ENCODE peak calls at places on chromosome 4, in ten cellular contexts. One of them, this sample, is unnamed.

GRCh38 chr4:73451978-73452747 is 16.1 kb downstream of the AFP start:
- DNase-seq in CD8-positive, alpha-beta T cell: no peak
- DNase-seq in BE2C: no peak
- DNase-seq in naive thymus-derived CD4-positive, alpha-beta T cell: no peak
- DNase-seq in heart left ventricle: no peak
- DNase-seq in transverse colon: no peak
- DNase-seq in upper lobe of left lung: no peak
- DNase-seq in BJ: no peak
- DNase-seq in Karpas-422: no peak
- DNase-seq in uterus: no peak
- DNase-seq in this sample: no peak

GRCh38 chr4:61443813-61444510 is 243.8 kb downstream of the ADGRL3 start:
- DNase-seq in CD8-positive, alpha-beta T cell: no peak
- DNase-seq in BE2C: no peak
- DNase-seq in naive thymus-derived CD4-positive, alpha-beta T cell: no peak
- DNase-seq in heart left ventricle: no peak
- DNase-seq in transverse colon: no peak
- DNase-seq in upper lobe of left lung: no peak
- DNase-seq in BJ: no peak
- DNase-seq in Karpas-422: no peak
- DNase-seq in uterus: no peak
- DNase-seq in this sample: peak; percentile 29

GRCh38 chr4:86980230-86980629 is 45.4 kb downstream of the AFF1 start:
- DNase-seq in CD8-positive, alpha-beta T cell: no peak
- DNase-seq in BE2C: no peak
- DNase-seq in naive thymus-derived CD4-positive, alpha-beta T cell: no peak
- DNase-seq in heart left ventricle: no peak
- DNase-seq in transverse colon: no peak
- DNase-seq in upper lobe of left lung: no peak
- DNase-seq in BJ: no peak
- DNase-seq in Karpas-422: no peak
- DNase-seq in uterus: no peak
- DNase-seq in this sample: no peak

GRCh38 chr4:31045724-31046318 is 325.7 kb downstream of the PCDH7 start:
- DNase-seq in CD8-positive, alpha-beta T cell: no peak
- DNase-seq in BE2C: peak; percentile 16
- DNase-seq in naive thymus-derived CD4-positive, alpha-beta T cell: no peak
- DNase-seq in heart left ventricle: no peak
- DNase-seq in transverse colon: peak; percentile 9
- DNase-seq in upper lobe of left lung: no peak
- DNase-seq in BJ: no peak
- DNase-seq in Karpas-422: peak; percentile 55
- DNase-seq in uterus: no peak
- DNase-seq in this sample: peak; percentile 31

GRCh38 chr4:155249036-155249566 is 40.7 kb downstream of the NPY2R start:
- DNase-seq in CD8-positive, alpha-beta T cell: no peak
- DNase-seq in BE2C: no peak
- DNase-seq in naive thymus-derived CD4-positive, alpha-beta T cell: no peak
- DNase-seq in heart left ventricle: no peak
- DNase-seq in transverse colon: no peak
- DNase-seq in upper lobe of left lung: no peak
- DNase-seq in BJ: no peak
- DNase-seq in Karpas-422: no peak
- DNase-seq in uterus: no peak
- DNase-seq in this sample: no peak

GRCh38 chr4:115763051-115763450 is 649.6 kb upstream of the NDST4 start:
- DNase-seq in CD8-positive, alpha-beta T cell: no peak
- DNase-seq in BE2C: no peak
- DNase-seq in naive thymus-derived CD4-positive, alpha-beta T cell: no peak
- DNase-seq in heart left ventricle: no peak
- DNase-seq in transverse colon: no peak
- DNase-seq in upper lobe of left lung: no peak
- DNase-seq in BJ: no peak
- DNase-seq in Karpas-422: no peak
- DNase-seq in uterus: no peak
- DNase-seq in this sample: no peak

GRCh38 chr4:56698329-56698728 is 17.2 kb upstream of the HOPX start:
- DNase-seq in CD8-positive, alpha-beta T cell: no peak
- DNase-seq in BE2C: no peak
- DNase-seq in naive thymus-derived CD4-positive, alpha-beta T cell: no peak
- DNase-seq in heart left ventricle: no peak
- DNase-seq in transverse colon: no peak
- DNase-seq in upper lobe of left lung: no peak
- DNase-seq in BJ: no peak
- DNase-seq in Karpas-422: no peak
- DNase-seq in uterus: no peak
- DNase-seq in this sample: no peak

GRCh38 chr4:118954246-118954645 is 65.6 kb downstream of the SYNPO2 start:
- DNase-seq in CD8-positive, alpha-beta T cell: no peak
- DNase-seq in BE2C: no peak
- DNase-seq in naive thymus-derived CD4-positive, alpha-beta T cell: no peak
- DNase-seq in heart left ventricle: no peak
- DNase-seq in transverse colon: no peak
- DNase-seq in upper lobe of left lung: no peak
- DNase-seq in BJ: no peak
- DNase-seq in Karpas-422: peak; percentile 55
- DNase-seq in uterus: no peak
- DNase-seq in this sample: no peak

GRCh38 chr4:146370841-146371240 is 150.9 kb downstream of the SLC10A7 start:
- DNase-seq in CD8-positive, alpha-beta T cell: no peak
- DNase-seq in BE2C: no peak
- DNase-seq in naive thymus-derived CD4-positive, alpha-beta T cell: no peak
- DNase-seq in heart left ventricle: no peak
- DNase-seq in transverse colon: no peak
- DNase-seq in upper lobe of left lung: no peak
- DNase-seq in BJ: no peak
- DNase-seq in Karpas-422: no peak
- DNase-seq in uterus: no peak
- DNase-seq in this sample: no peak

GRCh38 chr4:499563-499962 is 553 bp downstream of the PIGG start:
- DNase-seq in CD8-positive, alpha-beta T cell: no peak
- DNase-seq in BE2C: no peak
- DNase-seq in naive thymus-derived CD4-positive, alpha-beta T cell: no peak
- DNase-seq in heart left ventricle: no peak
- DNase-seq in transverse colon: no peak
- DNase-seq in upper lobe of left lung: no peak
- DNase-seq in BJ: no peak
- DNase-seq in Karpas-422: no peak
- DNase-seq in uterus: no peak
- DNase-seq in this sample: no peak

GRCh38 chr4:101790521-101791188 is at the start of gene BANK1:
- DNase-seq in CD8-positive, alpha-beta T cell: peak; percentile 16
- DNase-seq in BE2C: peak; percentile 5
- DNase-seq in naive thymus-derived CD4-positive, alpha-beta T cell: peak; percentile 32
- DNase-seq in heart left ventricle: peak; percentile 10
- DNase-seq in transverse colon: peak; percentile 71
- DNase-seq in upper lobe of left lung: peak; percentile 91
- DNase-seq in BJ: no peak
- DNase-seq in Karpas-422: peak; percentile 96
- DNase-seq in uterus: no peak
- DNase-seq in this sample: no peak

GRCh38 chr4:184328022-184328736 is 110.5 kb upstream of the ENPP6 start:
- DNase-seq in CD8-positive, alpha-beta T cell: no peak
- DNase-seq in BE2C: no peak
- DNase-seq in naive thymus-derived CD4-positive, alpha-beta T cell: no peak
- DNase-seq in heart left ventricle: no peak
- DNase-seq in transverse colon: no peak
- DNase-seq in upper lobe of left lung: no peak
- DNase-seq in BJ: no peak
- DNase-seq in Karpas-422: no peak
- DNase-seq in uterus: no peak
- DNase-seq in this sample: no peak

GRCh38 chr4:10008208-10009005 is 12.9 kb downstream of the SLC2A9 start:
- DNase-seq in CD8-positive, alpha-beta T cell: no peak
- DNase-seq in BE2C: peak; percentile 81
- DNase-seq in naive thymus-derived CD4-positive, alpha-beta T cell: no peak
- DNase-seq in heart left ventricle: no peak
- DNase-seq in transverse colon: no peak
- DNase-seq in upper lobe of left lung: no peak
- DNase-seq in BJ: no peak
- DNase-seq in Karpas-422: no peak
- DNase-seq in uterus: no peak
- DNase-seq in this sample: peak; percentile 86

GRCh38 chr4:113071811-113072210 is 22.4 kb downstream of the ANK2 start:
- DNase-seq in CD8-positive, alpha-beta T cell: no peak
- DNase-seq in BE2C: peak; percentile 68
- DNase-seq in naive thymus-derived CD4-positive, alpha-beta T cell: no peak
- DNase-seq in heart left ventricle: no peak
- DNase-seq in transverse colon: no peak
- DNase-seq in upper lobe of left lung: no peak
- DNase-seq in BJ: no peak
- DNase-seq in Karpas-422: no peak
- DNase-seq in uterus: no peak
- DNase-seq in this sample: no peak

DNA sequence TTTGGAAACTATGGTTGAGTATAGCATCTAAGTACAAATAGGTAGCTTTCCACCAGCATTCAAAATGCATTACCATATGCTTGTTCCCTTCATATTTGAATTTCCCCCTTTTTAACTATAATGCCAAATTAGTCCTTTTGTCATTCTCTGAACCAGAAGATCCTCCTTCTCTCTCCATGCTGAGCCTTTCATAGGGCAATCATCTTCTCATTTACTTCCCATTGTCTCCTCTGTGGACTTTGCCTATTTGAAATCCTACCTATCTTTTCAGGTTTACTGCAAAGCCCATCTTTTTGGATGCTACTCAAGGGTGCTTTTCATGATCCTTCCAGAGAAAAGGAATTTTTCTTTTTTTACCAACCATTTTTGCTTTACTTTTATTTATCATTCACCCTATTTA is 54.7 kb downstream of the DKK2 start:
- DNase-seq in CD8-positive, alpha-beta T cell: no peak
- DNase-seq in BE2C: no peak
- DNase-seq in naive thymus-derived CD4-positive, alpha-beta T cell: no peak
- DNase-seq in heart left ventricle: no peak
- DNase-seq in transverse colon: no peak
- DNase-seq in upper lobe of left lung: no peak
- DNase-seq in BJ: no peak
- DNase-seq in Karpas-422: no peak
- DNase-seq in uterus: no peak
- DNase-seq in this sample: no peak
- H3K4me3 ChIP-seq in CD8-positive, alpha-beta T cell: no peak overlapping the region
- H3K4me3 ChIP-seq in BE2C: no peak overlapping the region
- H3K4me3 ChIP-seq in naive thymus-derived CD4-positive, alpha-beta T cell: no peak overlapping the region
- H3K4me3 ChIP-seq in heart left ventricle: no peak overlapping the region
- H3K4me3 ChIP-seq in transverse colon: no peak overlapping the region
- H3K4me3 ChIP-seq in upper lobe of left lung: no peak overlapping the region
- H3K4me3 ChIP-seq in BJ: no peak overlapping the region
- H3K4me3 ChIP-seq in Karpas-422: no peak overlapping the region
- H3K4me3 ChIP-seq in uterus: no peak overlapping the region
- H3K4me3 ChIP-seq in this sample: no peak overlapping the region

GRCh38 chr4:1819816-1820215 is 26.7 kb downstream of the FGFR3 start:
- DNase-seq in CD8-positive, alpha-beta T cell: no peak
- DNase-seq in BE2C: no peak
- DNase-seq in naive thymus-derived CD4-positive, alpha-beta T cell: no peak
- DNase-seq in heart left ventricle: no peak
- DNase-seq in transverse colon: no peak
- DNase-seq in upper lobe of left lung: no peak
- DNase-seq in BJ: no peak
- DNase-seq in Karpas-422: no peak
- DNase-seq in uterus: no peak
- DNase-seq in this sample: no peak
- H3K36me3 ChIP-seq in CD8-positive, alpha-beta T cell: peaks cover 46% of the 10 kb centered on the region
- H3K36me3 ChIP-seq in BE2C: peaks cover 78% of the 10 kb centered on the region
- H3K36me3 ChIP-seq in naive thymus-derived CD4-positive, alpha-beta T cell: peaks cover 20% of the 10 kb centered on the region
- H3K36me3 ChIP-seq in heart left ventricle: peaks cover 98% of the 10 kb centered on the region
- H3K36me3 ChIP-seq in transverse colon: peaks cover 8% of the 10 kb centered on the region
- H3K36me3 ChIP-seq in upper lobe of left lung: peaks cover 91% of the 10 kb centered on the region
- H3K36me3 ChIP-seq in BJ: peaks cover 32% of the 10 kb centered on the region
- H3K36me3 ChIP-seq in Karpas-422: peaks cover 9% of the 10 kb centered on the region
- H3K36me3 ChIP-seq in uterus: no peaks in the 10 kb centered on the region
- H3K36me3 ChIP-seq in this sample: peaks cover 9% of the 10 kb centered on the region

DNA sequence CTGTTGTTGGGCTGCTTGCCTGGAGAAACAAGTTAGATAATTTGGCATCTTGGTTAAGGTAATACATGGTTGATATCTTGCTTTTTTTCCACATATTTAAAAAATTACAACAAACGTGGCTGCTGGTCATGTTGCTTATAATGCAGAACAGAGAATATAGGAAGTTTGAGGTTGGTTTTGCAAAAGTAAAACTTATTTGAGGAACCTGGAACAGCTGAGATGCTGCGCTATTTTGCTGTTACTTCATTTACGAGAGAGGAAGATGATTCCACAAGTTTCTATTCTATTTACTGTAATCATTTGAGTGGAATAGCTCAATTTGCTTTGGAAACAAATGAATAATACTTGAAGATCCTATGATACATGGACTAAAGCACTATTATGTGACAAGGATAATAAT is 118.9 kb downstream of the TMA16 start:
- DNase-seq in CD8-positive, alpha-beta T cell: no peak
- DNase-seq in BE2C: no peak
- DNase-seq in naive thymus-derived CD4-positive, alpha-beta T cell: no peak
- DNase-seq in heart left ventricle: no peak
- DNase-seq in transverse colon: no peak
- DNase-seq in upper lobe of left lung: no peak
- DNase-seq in BJ: no peak
- DNase-seq in Karpas-422: peak; percentile 83
- DNase-seq in uterus: no peak
- DNase-seq in this sample: no peak
- H3K4me3 ChIP-seq in CD8-positive, alpha-beta T cell: no peak overlapping the region
- H3K4me3 ChIP-seq in BE2C: no peak overlapping the region
- H3K4me3 ChIP-seq in naive thymus-derived CD4-positive, alpha-beta T cell: no peak overlapping the region
- H3K4me3 ChIP-seq in heart left ventricle: no peak overlapping the region
- H3K4me3 ChIP-seq in transverse colon: no peak overlapping the region
- H3K4me3 ChIP-seq in upper lobe of left lung: peak overlapping the region; percentile 37
- H3K4me3 ChIP-seq in BJ: no peak overlapping the region
- H3K4me3 ChIP-seq in Karpas-422: peak overlapping the region; percentile 62
- H3K4me3 ChIP-seq in uterus: no peak overlapping the region
- H3K4me3 ChIP-seq in this sample: no peak overlapping the region

DNA sequence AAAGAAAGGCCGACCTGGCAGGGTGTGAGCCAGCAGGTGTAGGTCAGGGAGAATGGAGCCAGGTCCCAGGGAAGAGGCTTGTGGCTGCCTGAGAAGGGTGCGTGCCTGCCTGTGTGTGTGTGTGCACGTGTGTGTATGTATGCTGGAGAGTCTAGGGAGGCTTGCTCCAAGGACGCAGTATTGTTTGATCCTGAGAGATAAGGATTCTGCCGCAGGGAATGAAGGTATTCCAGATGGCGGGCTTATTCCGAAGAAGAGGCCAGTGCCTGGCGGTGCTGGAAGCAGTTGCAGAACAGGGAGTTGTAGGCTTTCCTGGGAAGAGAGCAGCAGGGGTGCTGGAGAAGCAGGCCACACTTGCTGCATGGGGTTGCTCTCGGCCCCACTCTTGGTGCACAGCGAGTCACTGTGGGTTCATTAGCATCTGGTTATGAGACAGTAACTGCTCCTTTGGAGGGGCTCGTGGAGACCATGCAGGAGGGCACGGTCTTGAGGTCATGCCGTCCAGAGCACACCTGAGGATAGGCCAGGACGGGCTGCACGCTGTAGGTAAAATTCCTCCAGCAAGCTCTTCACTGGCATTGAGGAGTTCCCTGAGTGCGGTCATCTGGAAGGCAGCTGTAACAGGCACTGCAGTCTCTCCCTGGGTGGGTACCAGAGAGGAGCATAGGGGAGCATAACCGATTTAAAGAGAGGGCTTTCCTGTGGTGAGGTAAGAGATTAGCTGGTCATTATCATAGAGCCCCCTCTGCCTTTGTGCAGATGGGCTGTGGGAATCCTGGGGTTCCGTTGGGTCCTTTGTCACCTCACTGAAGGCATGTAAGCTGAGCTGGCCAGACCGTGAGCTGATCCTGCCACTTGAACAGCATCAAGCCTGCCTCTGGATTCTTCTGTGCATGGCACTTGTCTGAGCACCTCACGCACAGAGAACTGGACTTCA is 29.9 kb upstream of the MSANTD1 start:
- DNase-seq in CD8-positive, alpha-beta T cell: no peak
- DNase-seq in BE2C: peak; percentile 54
- DNase-seq in naive thymus-derived CD4-positive, alpha-beta T cell: no peak
- DNase-seq in heart left ventricle: no peak
- DNase-seq in transverse colon: no peak
- DNase-seq in upper lobe of left lung: no peak
- DNase-seq in BJ: no peak
- DNase-seq in Karpas-422: no peak
- DNase-seq in uterus: no peak
- DNase-seq in this sample: no peak
- H3K36me3 ChIP-seq in CD8-positive, alpha-beta T cell: peaks cover 49% of the 10 kb centered on the region
- H3K36me3 ChIP-seq in BE2C: peaks cover 53% of the 10 kb centered on the region
- H3K36me3 ChIP-seq in naive thymus-derived CD4-positive, alpha-beta T cell: peaks cover 10% of the 10 kb centered on the region
- H3K36me3 ChIP-seq in heart left ventricle: peaks cover 97% of the 10 kb centered on the region
- H3K36me3 ChIP-seq in transverse colon: no peaks in the 10 kb centered on the region
- H3K36me3 ChIP-seq in upper lobe of left lung: peaks cover 90% of the 10 kb centered on the region
- H3K36me3 ChIP-seq in BJ: peaks cover 39% of the 10 kb centered on the region
- H3K36me3 ChIP-seq in Karpas-422: peaks cover 31% of the 10 kb centered on the region
- H3K36me3 ChIP-seq in uterus: no peaks in the 10 kb centered on the region
- H3K36me3 ChIP-seq in this sample: no peaks in the 10 kb centered on the region

This sample was measured in PC-9.